ENCODE peak calls at places on chromosomes 12 and 14, in six cellular contexts. D is HCT116, O is H1, K is GM12878, A is K562, B is HepG2. I is an unnamed sample.

GRCh38 chr14:76446486-76446885 is 70.5 kb downstream of the ESRRB start:
- DNase-seq in K (no peak), A (no peak), D (no peak), B (no peak), O (no peak), I (no peak)

GRCh38 chr12:127381043-127381668 is 885.8 kb upstream of the TMEM132C start:
- DNase-seq in K (no peak), A (peak; percentile 85), B (peak; percentile 15), D (peak; percentile 21), O (peak; percentile 21), I (peak; percentile 52)

GRCh38 chr12:104249898-104250297 is 34.3 kb downstream of the TXNRD1 start:
- DNase-seq in K (no peak), A (no peak), D (no peak), O (no peak), B (no peak), I (no peak)

GRCh38 chr12:122064034-122064777 is 14.3 kb upstream of the MLXIP start:
- DNase-seq in K (peak; percentile 50), O (peak; percentile 88), D (peak; percentile 99), A (peak; percentile 96), B (peak; percentile 97), I (peak; percentile 87)

GRCh38 chr14:58272589-58273372 is 25.6 kb upstream of the ARID4A start:
- DNase-seq in O (no peak), A (peak; percentile 16), D (no peak), B (peak; percentile 98), K (no peak), I (no peak)

GRCh38 chr12:69688496-69689427 is 10.3 kb downstream of the BEST3 start:
- DNase-seq in D (peak; percentile 80), B (peak; percentile 44), O (peak; percentile 71), K (no peak), A (peak; percentile 30), I (peak; percentile 69)

GRCh38 chr12:48996794-48997718 is 2.1 kb downstream of the DDN start:
- DNase-seq in O (no peak), D (no peak), B (peak; percentile 65), A (peak; percentile 59), K (no peak), I (peak; percentile 58)

GRCh38 chr14:65852689-65853088 is 440.2 kb downstream of the FUT8 start:
- DNase-seq in O (no peak), A (no peak), K (no peak), D (no peak), B (no peak), I (no peak)

GRCh38 chr12:104372048-104372720 is 68.6 kb downstream of the EID3 start:
- DNase-seq in B (no peak), D (no peak), O (no peak), A (no peak), K (no peak), I (no peak)

GRCh38 chr12:34397591-34398365 is 375.5 kb downstream of the ALG10 start:
- DNase-seq in K (no peak), O (no peak), D (no peak), B (no peak), A (peak; percentile 1), I (no peak)

GRCh38 chr12:27335364-27336145 is 2.9 kb downstream of the BMAL2 start:
- DNase-seq in D (no peak), B (no peak), K (no peak), A (no peak), O (no peak), I (no peak)

GRCh38 chr12:118290130-118290529 is 82.6 kb downstream of the TAOK3 start:
- DNase-seq in K (no peak), B (no peak), O (no peak), A (no peak), D (no peak), I (no peak)

GRCh38 chr12:4108803-4109345 is 164.7 kb upstream of the CCND2 start:
- DNase-seq in K (no peak), D (no peak), O (no peak), B (no peak), A (no peak), I (no peak)

GRCh38 chr12:93214523-93215289 is 163.0 kb upstream of the NUDT4 start:
- DNase-seq in A (no peak), B (no peak), D (no peak), K (no peak), O (no peak), I (no peak)

GRCh38 chr12:84727964-84728363 is 184.6 kb downstream of the SLC6A15 start:
- DNase-seq in D (no peak), B (peak; percentile 33), A (no peak), K (no peak), O (no peak), I (no peak)

GRCh38 chr12:122886851-122887816 is 8.8 kb downstream of the VPS37B start:
- DNase-seq in A (no peak), K (peak; percentile 84), D (peak; percentile 81), B (no peak), O (no peak), I (no peak)

GRCh38 chr14:26594148-26594547 is 3.7 kb downstream of the NOVA1 start:
- DNase-seq in D (no peak), O (no peak), A (no peak), B (no peak), K (no peak), I (no peak)

GRCh38 chr12:119920064-119920463 is 42.9 kb upstream of the CIT start:
- DNase-seq in O (no peak), K (no peak), D (no peak), A (no peak), B (no peak), I (no peak)

GRCh38 chr14:39218171-39218769 is 15.4 kb upstream of the MIA2 start:
- DNase-seq in K (no peak), D (peak; percentile 89), B (peak; percentile 59), O (no peak), A (no peak), I (no peak)

GRCh38 chr12:80936642-80937390 is 918 bp downstream of the LIN7A start:
- DNase-seq in K (no peak), D (peak; percentile 7), B (peak; percentile 79), O (peak; percentile 29), A (no peak), I (peak; percentile 63)

GRCh38 chr14:61569783-61570182 is 125.5 kb upstream of the HIF1A start:
- DNase-seq in D (no peak), O (no peak), B (peak; percentile 60), A (no peak), K (no peak), I (no peak)

GRCh38 chr14:32896979-32897723 is 41.5 kb upstream of the NPAS3 start:
- DNase-seq in A (no peak), K (no peak), B (peak; percentile 25), O (no peak), D (no peak), I (no peak)

GRCh38 chr14:101451166-101451565 is 110.1 kb upstream of the DIO3 start:
- DNase-seq in K (no peak), D (no peak), B (no peak), A (no peak), O (no peak), I (no peak)

GRCh38 chr14:99412122-99413061 is 68.3 kb downstream of the SETD3 start:
- DNase-seq in A (no peak), B (no peak), K (no peak), D (no peak), O (peak; percentile 46), I (no peak)

GRCh38 chr14:38731962-38732361 is 371.1 kb downstream of the SEC23A start:
- DNase-seq in B (no peak), D (no peak), O (no peak), A (no peak), K (no peak), I (no peak)

GRCh38 chr12:64900540-64900939 is 76.1 kb downstream of the TBC1D30 start:
- DNase-seq in K (no peak), D (no peak), B (no peak), O (no peak), A (no peak), I (no peak)

GRCh38 chr14:105968291-105968690 is 441.9 kb downstream of the TMEM121 start:
- DNase-seq in K (no peak), D (no peak), O (no peak), B (no peak), A (no peak), I (no peak)

GRCh38 chr12:75660805-75661404 is 149.5 kb upstream of the KRR1 start:
- DNase-seq in A (no peak), D (peak; percentile 73), B (no peak), K (no peak), O (no peak), I (no peak)

DNA sequence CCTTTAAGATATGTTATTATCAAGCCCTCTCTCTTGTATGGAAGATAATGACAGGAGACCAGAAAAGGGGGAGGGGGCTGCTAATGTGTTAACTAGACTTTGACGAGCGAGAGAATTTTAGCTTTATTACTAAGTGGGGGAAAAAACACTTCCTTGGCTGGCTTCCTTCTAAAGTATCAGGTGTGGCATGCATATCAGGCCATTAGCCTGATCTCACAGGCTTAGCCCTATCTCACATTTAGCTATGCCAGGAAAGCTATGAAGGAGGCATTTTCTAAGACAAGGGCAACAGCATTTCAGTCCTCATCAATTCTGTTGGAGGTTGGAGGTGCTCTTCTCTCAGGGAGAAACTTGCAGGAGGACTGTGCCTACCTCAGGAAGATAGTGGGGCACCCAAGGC is 9.9 kb downstream of the SSPN start:
- DNase-seq in K (no peak), A (no peak), B (no peak), O (no peak), D (no peak), I (no peak)
- H3K4me3 ChIP-seq in K (no peak overlapping the region), A (no peak overlapping the region), B (no peak overlapping the region), O (no peak overlapping the region), D (no peak overlapping the region), I (no peak overlapping the region)

GRCh38 chr14:62792578-62792977 is 252.7 kb downstream of the KCNH5 start:
- DNase-seq in K (no peak), D (no peak), B (no peak), A (no peak), O (no peak), I (no peak)
- TF ChIP-seq ZNF274 in K (no peak), D (no peak), B (no peak), A (no peak), O (no peak), I (no peak)

GRCh38 chr12:77010637-77011548 is 54.5 kb downstream of the E2F7 start:
- DNase-seq in K (peak; percentile 7), A (peak; percentile 70), D (peak; percentile 66), O (peak; percentile 34), B (peak; percentile 49), I (peak; percentile 71)
- H3K4me3 ChIP-seq in K (no peak overlapping the region), A (no peak overlapping the region), D (no peak overlapping the region), O (no peak overlapping the region), B (no peak overlapping the region), I (no peak overlapping the region)

DNA sequence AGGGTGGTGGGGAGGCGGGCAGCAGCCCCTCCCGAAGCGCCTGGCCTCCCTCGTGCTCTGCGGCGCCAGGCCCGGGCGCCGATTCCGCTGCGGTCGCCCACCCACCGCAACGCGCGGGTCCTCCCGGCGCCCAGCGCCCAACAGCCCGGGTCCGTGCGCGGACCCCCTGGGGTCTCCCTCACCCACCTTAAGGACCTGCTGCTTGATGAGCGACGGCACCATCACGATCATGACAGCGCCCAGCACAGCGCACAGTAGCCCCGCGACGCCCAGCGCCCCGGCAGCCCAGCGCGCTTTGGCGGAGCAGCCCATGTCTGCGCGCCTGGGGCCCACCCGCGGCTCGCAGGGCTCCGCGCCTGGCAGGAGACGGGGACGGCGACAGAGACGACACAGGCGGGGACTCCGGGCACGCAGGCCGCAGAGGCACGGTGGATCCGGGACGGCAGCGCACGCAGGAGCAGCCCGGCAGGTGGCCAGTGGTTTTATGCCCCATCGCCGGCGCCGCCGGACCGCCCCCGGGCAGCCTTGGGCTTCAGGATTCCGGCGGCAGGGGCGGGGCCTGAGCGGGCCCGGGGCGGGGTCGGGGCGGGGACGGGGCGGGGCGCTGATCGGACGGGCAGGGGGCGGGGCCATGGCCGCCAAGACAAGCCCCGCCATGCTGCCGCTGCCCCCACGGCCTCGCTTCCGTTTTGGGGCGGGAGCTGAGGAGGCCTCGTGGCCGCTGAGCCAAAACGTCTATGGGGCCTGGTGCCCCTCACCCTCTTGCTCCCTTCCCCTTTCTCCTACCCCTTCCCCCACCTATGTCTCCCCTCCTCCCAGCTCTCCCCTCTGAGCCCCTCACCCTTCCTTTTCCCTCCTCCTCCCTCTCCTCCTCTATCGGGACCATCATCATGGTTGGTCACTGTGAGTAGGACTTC is at the start of gene SCARB1:
- DNase-seq in D (peak; percentile 36), A (peak; percentile 99), K (peak; percentile 26), O (peak; percentile 33), B (peak; percentile 66), I (peak; percentile 73)
- TF ChIP-seq ZNF274 in D (no peak), A (no peak), K (no peak), O (no peak), B (no peak), I (no peak)

I was measured in NT2/D1.